ENCODE peak calls at places on chromosomes 5 and 9, in six cellular contexts. D is GM12865, N is dorsolateral prefrontal cortex, M is left ventricle myocardium inferior, Z is neural crest cell, A is fibroblast of lung. P is an unnamed sample.

GRCh38 chr5:9784231-9784630 is 154.1 kb upstream of the TAS2R1 start:
- DNase-seq in N (no peak), Z (no peak), A (no peak), M (no peak), D (no peak), P (no peak)

GRCh38 chr9:113941056-113941455 is 64.9 kb downstream of the ZNF618 start:
- DNase-seq in A (peak), D (no peak), M (no peak), N (no peak), Z (no peak), P (no peak)

GRCh38 chr5:43729846-43730478 is 127.0 kb downstream of the NNT start:
- DNase-seq in M (no peak), Z (no peak), N (no peak), A (peak), D (peak), P (no peak)

GRCh38 chr9:98191615-98192502 is 578 bp downstream of the CORO2A start:
- DNase-seq in D (no peak), Z (no peak), A (no peak), N (no peak), M (no peak), P (peak)

GRCh38 chr9:114588671-114589526 is 1.3 kb downstream of the ATP6V1G1 start:
- DNase-seq in N (no peak), D (no peak), Z (no peak), A (peak), M (no peak), P (no peak)

GRCh38 chr5:8676731-8677130 is 807.8 kb downstream of the MTRR start:
- DNase-seq in Z (no peak), N (no peak), M (no peak), D (no peak), A (peak), P (no peak)

GRCh38 chr5:66315784-66316183 is 171.7 kb downstream of the SREK1 start:
- DNase-seq in N (no peak), M (no peak), D (no peak), A (no peak), Z (no peak), P (no peak)

GRCh38 chr9:121599872-121600585 is 51.4 kb upstream of the DAB2IP start:
- DNase-seq in M (no peak), Z (no peak), A (no peak), D (no peak), N (no peak), P (no peak)

GRCh38 chr5:74028406-74028805 is 402.4 kb downstream of the ARHGEF28 start:
- DNase-seq in N (no peak), D (peak), A (no peak), M (no peak), Z (no peak), P (no peak)

GRCh38 chr5:31413030-31413812 is 118.7 kb downstream of the DROSHA start:
- DNase-seq in Z (no peak), N (no peak), M (peak), D (no peak), A (no peak), P (no peak)

GRCh38 chr5:138790684-138791083 is 37.5 kb downstream of the CTNNA1 start:
- DNase-seq in A (no peak), Z (no peak), M (no peak), D (no peak), N (no peak), P (no peak)

GRCh38 chr5:15791859-15792258 is 291.9 kb downstream of the FBXL7 start:
- DNase-seq in A (peak), N (no peak), D (no peak), Z (no peak), M (no peak), P (no peak)

GRCh38 chr5:106545325-106545724 is 1125.4 kb downstream of the EFNA5 start:
- DNase-seq in A (peak), N (no peak), D (no peak), M (no peak), Z (no peak), P (no peak)

GRCh38 chr9:112028242-112029221 is 131.9 kb downstream of the UGCG start:
- DNase-seq in D (peak), A (no peak), N (no peak), M (no peak), Z (no peak), P (no peak)

GRCh38 chr5:137888875-137889759 is at the start of gene PKD2L2:
- DNase-seq in D (peak), M (peak), A (peak), N (peak), Z (no peak), P (peak)

GRCh38 chr5:151770383-151771258 is 1.1 kb upstream of the G3BP1 start:
- DNase-seq in Z (peak), D (peak), A (peak), M (peak), N (peak), P (peak)

DNA sequence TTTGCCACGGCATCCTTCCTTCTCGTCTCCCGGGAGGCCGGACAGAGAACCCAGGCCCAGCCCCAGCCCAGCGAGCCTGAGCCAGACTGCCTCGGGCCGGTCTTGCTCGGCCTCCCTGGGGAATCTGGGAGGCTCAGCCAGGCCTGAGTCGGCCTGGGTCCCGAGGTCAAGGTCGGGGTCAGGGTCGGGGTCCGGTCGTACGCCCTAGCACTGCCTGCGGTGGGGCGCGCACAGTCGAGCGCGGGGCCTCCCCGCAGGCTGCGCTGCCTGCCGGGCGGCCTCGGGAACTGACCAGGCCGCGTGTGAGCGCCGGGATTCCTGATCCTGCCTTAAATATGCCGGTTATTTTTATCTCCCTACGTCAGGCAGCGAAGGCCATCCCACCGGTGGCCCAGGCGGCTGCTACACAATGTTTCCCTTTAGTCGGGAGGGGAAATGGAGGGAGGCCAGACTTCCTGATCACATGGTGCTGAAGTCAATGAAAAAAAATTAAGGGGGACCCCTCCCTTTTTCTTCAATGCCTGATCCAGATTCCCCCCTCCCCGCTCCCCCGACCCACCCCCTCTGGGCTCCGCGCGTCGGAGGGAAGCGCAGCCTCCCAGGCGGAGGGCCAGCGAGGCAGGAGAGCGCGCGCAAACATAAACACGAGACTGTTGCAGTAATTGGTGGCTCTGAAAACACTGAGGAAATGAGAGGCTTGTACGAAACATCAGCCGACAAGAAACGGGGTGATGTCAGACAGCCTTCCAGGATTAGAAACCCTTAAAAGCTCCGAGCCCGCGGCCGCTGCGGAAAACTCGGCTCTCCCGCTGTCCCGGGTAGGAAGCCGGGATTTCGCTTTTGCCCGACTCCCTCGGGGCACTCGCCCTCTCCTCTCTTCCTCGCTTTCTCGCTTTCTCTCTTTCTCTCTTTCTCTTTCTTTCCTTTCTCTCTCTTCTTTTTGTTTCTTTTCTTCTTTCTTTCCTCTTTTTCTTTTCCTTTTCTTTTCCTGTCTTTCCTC is 148.2 kb upstream of the KLF4 start:
- DNase-seq in N (peak), M (peak), D (peak), Z (peak), A (peak), P (peak)
- TF ChIP-seq CTCF in N (no peak), M (peak), D (no peak), Z (no peak), A (no peak), P (no peak)

GRCh38 chr5:124411089-124411488 is 335.4 kb downstream of the ZNF608 start:
- DNase-seq in Z (no peak), D (peak), M (no peak), N (no peak), A (peak), P (no peak)
- TF ChIP-seq CTCF in Z (peak), D (no peak), M (no peak), N (no peak), A (peak), P (no peak)

GRCh38 chr9:129139993-129140396 is 28.8 kb downstream of the PTPA start:
- DNase-seq in Z (peak), A (peak), D (peak), N (peak), M (peak), P (peak)

GRCh38 chr9:129142115-129142514 is 30.9 kb downstream of the PTPA start:
- DNase-seq in D (no peak), M (no peak), N (no peak), Z (no peak), A (no peak), P (no peak)

GRCh38 chr9:129142536-129142935 is 31.3 kb downstream of the PTPA start:
- DNase-seq in N (no peak), M (no peak), Z (no peak), D (no peak), A (no peak), P (no peak)

GRCh38 chr9:129140397-129141065 is 29.3 kb downstream of the PTPA start:
- DNase-seq in M (peak), Z (peak), N (peak), D (peak), A (peak), P (peak)

GRCh38 chr9:129141066-129142041 is 30.1 kb downstream of the PTPA start:
- DNase-seq in M (peak), D (peak), A (peak), N (no peak), Z (no peak), P (peak)
- TF ChIP-seq CTCF in M (no peak), D (no peak), A (no peak), N (no peak), Z (no peak), P (no peak)

GRCh38 chr5:145697251-145698016 is 137.7 kb downstream of the PRELID2 start:
- DNase-seq in N (no peak), M (no peak), A (peak), Z (no peak), D (peak), P (peak)

GRCh38 chr5:145699846-145700245 is 135.3 kb downstream of the PRELID2 start:
- DNase-seq in N (no peak), D (no peak), Z (no peak), M (no peak), A (no peak), P (no peak)

GRCh38 chr5:145704724-145705123 is 130.4 kb downstream of the PRELID2 start:
- DNase-seq in M (no peak), Z (no peak), A (no peak), N (no peak), D (no peak), P (no peak)

GRCh38 chr5:145701404-145701803 is 133.7 kb downstream of the PRELID2 start:
- DNase-seq in Z (no peak), D (no peak), A (no peak), N (no peak), M (no peak), P (no peak)
- TF ChIP-seq CTCF in Z (peak), D (no peak), A (no peak), N (no peak), M (no peak), P (no peak)

GRCh38 chr5:115666023-115666422 is 40.2 kb upstream of the TMED7 start:
- DNase-seq in D (no peak), M (no peak), Z (no peak), A (no peak), N (no peak), P (no peak)
- TF ChIP-seq CTCF in D (no peak), M (no peak), Z (no peak), A (no peak), N (no peak), P (no peak)

DNA sequence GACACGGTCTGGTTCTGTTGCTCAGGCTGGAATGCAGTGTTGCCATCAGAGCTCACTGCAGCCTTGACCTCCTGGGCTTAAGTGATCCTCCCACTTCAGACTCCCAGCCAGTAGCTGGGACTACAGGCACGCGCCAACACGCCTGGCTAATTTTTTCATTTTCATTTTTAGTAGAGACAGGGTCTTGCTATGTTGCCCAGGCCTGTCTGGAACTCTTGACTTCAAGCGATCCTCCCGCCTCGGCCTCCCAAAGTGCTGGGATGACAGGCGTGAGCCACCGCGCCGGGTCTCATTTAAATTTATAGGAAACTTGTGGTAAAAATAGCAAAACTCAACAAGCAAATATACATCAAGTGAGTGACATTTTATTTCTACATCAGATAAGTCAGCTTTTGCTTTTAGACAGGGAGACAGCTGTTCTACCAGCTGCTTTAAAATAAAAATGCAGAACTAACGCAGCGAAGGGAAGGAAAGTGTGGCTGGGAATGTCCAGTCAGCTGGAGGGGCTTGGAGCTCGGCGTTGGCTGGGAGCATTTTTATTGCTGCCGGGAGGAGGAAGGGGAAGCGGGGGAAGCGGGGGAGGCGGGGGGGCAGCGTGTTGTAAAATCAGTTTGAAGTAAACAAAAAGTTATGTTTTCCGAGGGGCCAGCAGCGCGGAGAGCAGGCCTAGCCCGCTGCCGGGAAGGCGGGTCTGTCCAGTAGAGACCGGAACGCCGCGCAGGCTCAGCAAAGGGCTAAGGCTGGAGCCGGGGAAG is 707 bp upstream of the ZFYVE16 start:
- DNase-seq in A (peak), Z (no peak), M (peak), N (no peak), D (peak), P (no peak)
- TF ChIP-seq CTCF in A (no peak), Z (no peak), M (no peak), N (no peak), D (no peak), P (no peak)

GRCh38 chr5:141150215-141150992 is 547 bp downstream of the PCDHB6 start:
- DNase-seq in Z (no peak), N (no peak), D (no peak), A (no peak), M (no peak), P (no peak)

GRCh38 chr5:141155540-141156374 is 5.9 kb downstream of the PCDHB6 start:
- DNase-seq in D (no peak), A (no peak), Z (no peak), M (no peak), N (no peak), P (peak)

GRCh38 chr5:141150993-141151325 is 1.1 kb downstream of the PCDHB6 start:
- DNase-seq in Z (no peak), M (no peak), A (no peak), N (no peak), D (no peak), P (no peak)

GRCh38 chr5:141149812-141150211 is at the start of gene PCDHB6:
- DNase-seq in Z (no peak), A (no peak), N (no peak), M (no peak), D (no peak), P (no peak)
- TF ChIP-seq CTCF in Z (no peak), A (no peak), N (peak), M (no peak), D (no peak), P (no peak)

DNA sequence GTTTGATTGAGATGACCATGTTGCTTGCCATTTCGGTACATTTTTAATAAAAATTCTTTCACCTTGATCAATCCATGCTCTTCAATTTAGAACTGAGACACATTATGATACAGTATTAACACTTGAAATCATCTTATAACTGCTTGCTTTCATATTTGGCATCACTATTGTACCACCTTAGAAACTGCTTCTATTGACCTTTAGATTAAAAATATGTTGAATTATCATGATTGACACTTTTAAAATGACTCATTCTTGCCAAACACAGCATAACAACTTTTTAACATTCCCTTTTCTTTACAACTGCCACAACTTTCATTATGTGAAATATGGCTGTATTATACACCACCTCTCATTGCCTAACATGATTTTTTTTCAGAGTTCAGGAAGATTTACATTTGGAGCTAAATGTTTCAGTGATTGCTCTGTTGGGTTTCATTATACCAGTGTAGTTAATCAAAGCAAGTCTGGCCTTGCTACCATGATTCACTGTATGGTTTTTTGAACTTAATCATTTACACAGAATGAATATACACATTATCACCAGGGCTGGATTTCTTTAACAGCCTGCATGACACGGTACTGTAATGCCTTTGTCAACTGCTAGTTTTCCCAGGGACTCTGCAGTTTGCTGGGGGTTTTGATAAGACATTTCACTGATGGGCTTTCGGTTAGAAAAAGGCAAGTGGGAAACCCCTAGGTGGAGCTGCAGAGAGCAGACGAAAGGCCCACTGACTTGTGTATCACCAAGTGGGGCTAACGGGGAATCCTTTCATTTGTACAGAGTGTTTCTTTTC is 93.6 kb upstream of the TLE4 start:
- DNase-seq in Z (peak), D (peak), N (peak), M (no peak), A (no peak), P (peak)
- TF ChIP-seq CTCF in Z (peak), D (peak), N (peak), M (peak), A (peak), P (no peak)

P was measured in glutamatergic neuron.